ENCODE peak calls at places on chromosomes 16 and 17, in four cellular contexts. One of them, this sample, is unnamed.

GRCh38 chr17:79844869-79845600 is 5.8 kb upstream of the CBX4 start:
- DNase-seq in stimulated activated CD8-positive, alpha-beta memory T cell treated with anti-CD3 and anti-CD28 coated beads, Interleukin-4, amount 100 ng/mL, for 24 hours: no peak
- DNase-seq in suprapubic skin: no peak
- DNase-seq in OCI-LY7: peak; percentile 70
- DNase-seq in this sample: peak; percentile 63

GRCh38 chr16:79372504-79373184 is 227.9 kb downstream of the MAF start:
- DNase-seq in stimulated activated CD8-positive, alpha-beta memory T cell treated with anti-CD3 and anti-CD28 coated beads, Interleukin-4, amount 100 ng/mL, for 24 hours: peak; percentile 26
- DNase-seq in suprapubic skin: no peak
- DNase-seq in OCI-LY7: no peak
- DNase-seq in this sample: peak; percentile 54

GRCh38 chr17:66661411-66661843 is 173.5 kb upstream of the CACNG5 start:
- DNase-seq in stimulated activated CD8-positive, alpha-beta memory T cell treated with anti-CD3 and anti-CD28 coated beads, Interleukin-4, amount 100 ng/mL, for 24 hours: no peak
- DNase-seq in suprapubic skin: no peak
- DNase-seq in OCI-LY7: no peak
- DNase-seq in this sample: peak; percentile 48

GRCh38 chr17:41785091-41785875 is 1.2 kb downstream of the JUP start:
- DNase-seq in stimulated activated CD8-positive, alpha-beta memory T cell treated with anti-CD3 and anti-CD28 coated beads, Interleukin-4, amount 100 ng/mL, for 24 hours: no peak
- DNase-seq in suprapubic skin: no peak
- DNase-seq in OCI-LY7: peak; percentile 73
- DNase-seq in this sample: peak; percentile 93

GRCh38 chr17:76732734-76733617 is 4.2 kb downstream of the SRSF2 start:
- DNase-seq in stimulated activated CD8-positive, alpha-beta memory T cell treated with anti-CD3 and anti-CD28 coated beads, Interleukin-4, amount 100 ng/mL, for 24 hours: no peak
- DNase-seq in suprapubic skin: no peak
- DNase-seq in OCI-LY7: peak; percentile 37
- DNase-seq in this sample: peak; percentile 35

GRCh38 chr16:57834936-57835335 is 32.6 kb upstream of the KIFC3 start:
- DNase-seq in stimulated activated CD8-positive, alpha-beta memory T cell treated with anti-CD3 and anti-CD28 coated beads, Interleukin-4, amount 100 ng/mL, for 24 hours: no peak
- DNase-seq in suprapubic skin: no peak
- DNase-seq in OCI-LY7: no peak
- DNase-seq in this sample: no peak

GRCh38 chr17:28258347-28258887 is 60.6 kb upstream of the TMEM97 start:
- DNase-seq in stimulated activated CD8-positive, alpha-beta memory T cell treated with anti-CD3 and anti-CD28 coated beads, Interleukin-4, amount 100 ng/mL, for 24 hours: no peak
- DNase-seq in suprapubic skin: no peak
- DNase-seq in OCI-LY7: no peak
- DNase-seq in this sample: no peak

GRCh38 chr16:57401943-57402640 is 2.5 kb upstream of the CCL17 start:
- DNase-seq in stimulated activated CD8-positive, alpha-beta memory T cell treated with anti-CD3 and anti-CD28 coated beads, Interleukin-4, amount 100 ng/mL, for 24 hours: no peak
- DNase-seq in suprapubic skin: no peak
- DNase-seq in OCI-LY7: no peak
- DNase-seq in this sample: no peak

GRCh38 chr16:715448-716249 is 731 bp downstream of the METRN start:
- DNase-seq in stimulated activated CD8-positive, alpha-beta memory T cell treated with anti-CD3 and anti-CD28 coated beads, Interleukin-4, amount 100 ng/mL, for 24 hours: no peak
- DNase-seq in suprapubic skin: no peak
- DNase-seq in OCI-LY7: peak; percentile 56
- DNase-seq in this sample: peak; percentile 51